ENCODE peak calls at places on chromosomes 7 and 10, in eight cellular contexts. H, E, K, P, W, I, C and U are unnamed samples.

GRCh38 chr10:130989670-130990247 is 321.8 kb downstream of the TCERG1L start:
- DNase-seq in E (no peak), P (no peak), H (no peak), K (no peak), I (no peak), W (no peak), C (no peak), U (no peak)

GRCh38 chr7:71480814-71481213 is 348.9 kb downstream of the GALNT17 start:
- DNase-seq in H (no peak), I (no peak), P (no peak), C (peak; percentile 7), K (no peak), W (peak; percentile 85), E (no peak), U (no peak)

GRCh38 chr10:24503627-24504320 is 219.9 kb downstream of the ARHGAP21 start:
- DNase-seq in C (no peak), H (no peak), K (peak; percentile 45), P (no peak), W (no peak), E (peak; percentile 54), I (no peak), U (peak; percentile 33)

GRCh38 chr7:68020102-68020501 is 1023.5 kb downstream of the TYW1 start:
- DNase-seq in H (no peak), C (no peak), P (no peak), W (no peak), E (no peak), I (no peak), K (no peak), U (no peak)

GRCh38 chr7:84188811-84189405 is 5.7 kb downstream of the SEMA3A start:
- DNase-seq in C (no peak), K (no peak), E (no peak), H (no peak), P (no peak), W (no peak), I (no peak), U (no peak)

GRCh38 chr7:92987095-92987494 is 130.7 kb downstream of the SAMD9 start:
- DNase-seq in K (no peak), P (no peak), W (no peak), I (no peak), H (no peak), C (no peak), E (no peak), U (no peak)

GRCh38 chr7:95636140-95636539 is 39.8 kb upstream of the PDK4 start:
- DNase-seq in K (no peak), P (no peak), E (peak; percentile 39), W (no peak), H (no peak), C (no peak), I (no peak), U (no peak)

GRCh38 chr7:109206196-109206595 is 636.5 kb downstream of the DNAJB9 start:
- DNase-seq in H (no peak), P (no peak), E (no peak), K (no peak), C (no peak), I (no peak), W (no peak), U (no peak)

GRCh38 chr7:156474241-156474743 is 166.3 kb upstream of the RNF32 start:
- DNase-seq in W (no peak), C (no peak), I (no peak), H (no peak), E (peak; percentile 3), K (no peak), P (no peak), U (no peak)

GRCh38 chr7:55019691-55020480 is 1.1 kb downstream of the EGFR start:
- DNase-seq in C (no peak), I (peak; percentile 63), E (peak; percentile 27), K (peak; percentile 41), W (peak; percentile 77), P (peak; percentile 82), H (no peak), U (no peak)

GRCh38 chr10:4663162-4663992 is 162.6 kb upstream of the AKR1E2 start:
- DNase-seq in K (no peak), I (no peak), W (peak; percentile 88), P (no peak), C (no peak), H (no peak), E (peak; percentile 99), U (no peak)

GRCh38 chr7:156192921-156193320 is 380.7 kb upstream of the SHH start:
- DNase-seq in P (no peak), W (peak; percentile 11), E (no peak), K (no peak), H (no peak), I (no peak), C (no peak), U (no peak)

GRCh38 chr10:68992721-68993440 is 4.3 kb downstream of the KIFBP start:
- DNase-seq in C (no peak), H (no peak), E (peak; percentile 79), W (peak; percentile 87), P (peak; percentile 81), K (no peak), I (no peak), U (no peak)

GRCh38 chr7:85226401-85227085 is 39.7 kb upstream of the SEMA3D start:
- DNase-seq in K (no peak), C (no peak), H (no peak), I (no peak), P (no peak), E (no peak), W (no peak), U (no peak)

GRCh38 chr7:64888901-64889685 is 14.0 kb upstream of the ZNF273 start:
- DNase-seq in P (peak; percentile 86), H (no peak), K (no peak), E (no peak), C (no peak), I (no peak), W (no peak), U (peak; percentile 64)

GRCh38 chr10:9342865-9343450 is 1288.5 kb downstream of the GATA3 start:
- DNase-seq in E (peak; percentile 6), C (peak; percentile 53), W (no peak), K (no peak), P (no peak), H (no peak), I (no peak), U (no peak)

GRCh38 chr7:22121702-22122474 is 176.2 kb upstream of the CDCA7L start:
- DNase-seq in H (no peak), P (no peak), W (no peak), I (no peak), C (no peak), K (no peak), E (no peak), U (no peak)

GRCh38 chr10:85612833-85613232 is 753.8 kb downstream of the GRID1 start:
- DNase-seq in K (no peak), P (no peak), H (no peak), I (peak; percentile 39), W (peak; percentile 50), C (no peak), E (no peak), U (no peak)

GRCh38 chr7:48183370-48183743 is 12.1 kb downstream of the ABCA13 start:
- DNase-seq in H (no peak), C (no peak), K (no peak), E (no peak), W (no peak), I (no peak), P (no peak), U (no peak)

GRCh38 chr10:109976657-109977056 is 31.1 kb upstream of the ADD3 start:
- DNase-seq in W (no peak), E (no peak), K (no peak), C (no peak), P (no peak), H (no peak), I (no peak), U (no peak)

GRCh38 chr10:47046321-47047126 is 135.3 kb downstream of the PTPN20 start:
- DNase-seq in K (no peak), E (no peak), C (no peak), W (peak; percentile 57), I (no peak), P (no peak), H (no peak), U (no peak)

GRCh38 chr10:14486777-14487510 is 156.2 kb upstream of the FRMD4A start:
- DNase-seq in C (no peak), H (no peak), W (no peak), E (no peak), P (no peak), K (no peak), I (no peak), U (no peak)

GRCh38 chr7:54252256-54253035 is 289.7 kb upstream of the VSTM2A start:
- DNase-seq in I (no peak), C (no peak), P (no peak), E (peak; percentile 32), K (no peak), H (no peak), W (no peak), U (no peak)

GRCh38 chr10:48976208-48976607 is 36.6 kb upstream of the LRRC18 start:
- DNase-seq in W (peak; percentile 56), C (no peak), K (no peak), H (no peak), E (peak; percentile 5), P (no peak), I (no peak), U (peak; percentile 33)

GRCh38 chr7:143214789-143215679 is 6.8 kb upstream of the TAS2R40 start:
- DNase-seq in C (peak; percentile 85), I (peak; percentile 54), H (no peak), K (peak; percentile 48), W (no peak), E (peak; percentile 67), P (no peak), U (no peak)

GRCh38 chr10:78333362-78334143 is 299.9 kb downstream of the RPS24 start:
- DNase-seq in H (no peak), P (no peak), K (no peak), I (peak; percentile 27), E (no peak), W (peak; percentile 62), C (no peak), U (no peak)

GRCh38 chr7:107196834-107197610 is 28.2 kb downstream of the HBP1 start:
- DNase-seq in E (no peak), K (no peak), I (no peak), H (no peak), P (no peak), W (no peak), C (no peak), U (peak; percentile 71)